ENCODE peak calls at places on chromosomes 7 and 10, in ten cellular contexts. N is tibial nerve; P is CD8-positive, alpha-beta T cell; K is tibial artery; U is foreskin keratinocyte; C is CD8-positive, alpha-beta memory T cell; T is body of pancreas; G is PC-9; E is RWPE1; Z is suprapubic skin. S is an unnamed sample.

GRCh38 chr7:51446785-51447184 is 130.2 kb upstream of the COBL start:
- DNase-seq in N (no peak), P (no peak), K (no peak), U (no peak), C (no peak), T (no peak), G (no peak), E (no peak), Z (no peak), S (no peak)

GRCh38 chr7:27235387-27236052 is 7.1 kb upstream of the EVX1 start:
- DNase-seq in N (no peak), P (no peak), K (no peak), U (no peak), C (no peak), T (peak), G (peak), E (peak), Z (no peak), S (no peak)

GRCh38 chr7:37052673-37053072 is 328.4 kb upstream of the AOAH start:
- DNase-seq in N (no peak), P (peak), K (no peak), U (no peak), C (no peak), T (peak), G (peak), E (peak), Z (no peak), S (peak)

GRCh38 chr10:68135922-68136718 is 26.8 kb downstream of the MYPN start:
- DNase-seq in N (no peak), P (no peak), K (no peak), U (peak), C (no peak), T (no peak), G (peak), E (peak), Z (no peak), S (peak)

GRCh38 chr10:112087953-112088352 is 95.6 kb downstream of the GPAM start:
- DNase-seq in N (no peak), P (no peak), K (no peak), U (no peak), C (no peak), T (no peak), G (no peak), E (no peak), Z (no peak), S (no peak)

GRCh38 chr10:78337016-78337415 is 303.4 kb downstream of the RPS24 start:
- DNase-seq in N (no peak), P (no peak), K (no peak), U (no peak), C (no peak), T (no peak), G (no peak), E (no peak), Z (no peak), S (no peak)

GRCh38 chr10:65275296-65275695 is 1650.5 kb upstream of the LRRTM3 start:
- DNase-seq in N (no peak), P (no peak), K (no peak), U (no peak), C (no peak), T (no peak), G (no peak), E (no peak), Z (no peak), S (no peak)

GRCh38 chr10:21069929-21070363 is 172.8 kb upstream of the NEBL start:
- DNase-seq in N (no peak), P (no peak), K (no peak), U (no peak), C (no peak), T (no peak), G (no peak), E (no peak), Z (no peak), S (no peak)

GRCh38 chr7:154998481-154998880 is 4.4 kb downstream of the PAXIP1 start:
- DNase-seq in N (no peak), P (no peak), K (no peak), U (no peak), C (no peak), T (no peak), G (no peak), E (no peak), Z (no peak), S (no peak)

GRCh38 chr7:7820939-7821338 is 102.5 kb upstream of the RPA3 start:
- DNase-seq in N (no peak), P (no peak), K (no peak), U (no peak), C (no peak), T (no peak), G (no peak), E (no peak), Z (no peak), S (no peak)

GRCh38 chr10:110609592-110609991 is 34.5 kb upstream of the RBM20 start:
- DNase-seq in N (no peak), P (no peak), K (no peak), U (no peak), C (no peak), T (no peak), G (no peak), E (no peak), Z (no peak), S (peak)

GRCh38 chr10:5493698-5494097 is 5.7 kb downstream of the CALML5 start:
- DNase-seq in N (no peak), P (no peak), K (no peak), U (no peak), C (no peak), T (no peak), G (peak), E (no peak), Z (peak), S (no peak)

GRCh38 chr7:98826400-98826799 is 43.4 kb downstream of the TMEM130 start:
- DNase-seq in N (no peak), P (no peak), K (no peak), U (no peak), C (no peak), T (no peak), G (no peak), E (no peak), Z (no peak), S (no peak)

GRCh38 chr10:129956285-129956649 is 7.8 kb downstream of the EBF3 start:
- DNase-seq in N (no peak), P (no peak), K (no peak), U (no peak), C (no peak), T (no peak), G (no peak), E (no peak), Z (no peak), S (no peak)

GRCh38 chr10:125013529-125013872 is 71.6 kb downstream of the ZRANB1 start:
- DNase-seq in N (no peak), P (no peak), K (no peak), U (no peak), C (no peak), T (no peak), G (no peak), E (no peak), Z (no peak), S (no peak)

GRCh38 chr10:62087341-62087740 is 181.3 kb downstream of the RTKN2 start:
- DNase-seq in N (no peak), P (no peak), K (no peak), U (no peak), C (no peak), T (no peak), G (no peak), E (no peak), Z (no peak), S (no peak)

GRCh38 chr7:113440173-113440572 is 321.8 kb upstream of the SMIM30 start:
- DNase-seq in N (no peak), P (no peak), K (no peak), U (no peak), C (no peak), T (no peak), G (no peak), E (no peak), Z (no peak), S (no peak)

GRCh38 chr7:150514748-150515222 is at the start of gene GIMAP7:
- DNase-seq in N (no peak), P (peak), K (peak), U (no peak), C (peak), T (no peak), G (no peak), E (no peak), Z (no peak), S (no peak)

GRCh38 chr7:39580150-39580874 is 14.1 kb downstream of the YAE1 start:
- DNase-seq in N (peak), P (peak), K (peak), U (peak), C (peak), T (peak), G (peak), E (peak), Z (no peak), S (peak)

GRCh38 chr7:121273467-121274167 is 55.2 kb upstream of the WNT16 start:
- DNase-seq in N (no peak), P (no peak), K (no peak), U (no peak), C (no peak), T (no peak), G (no peak), E (no peak), Z (no peak), S (no peak)

GRCh38 chr10:93745411-93746065 is 12.2 kb upstream of the LGI1 start:
- DNase-seq in N (no peak), P (no peak), K (peak), U (no peak), C (no peak), T (no peak), G (peak), E (no peak), Z (no peak), S (no peak)

GRCh38 chr10:100120550-100120949 is 38.9 kb upstream of the CPN1 start:
- DNase-seq in N (no peak), P (no peak), K (no peak), U (no peak), C (no peak), T (no peak), G (no peak), E (no peak), Z (no peak), S (no peak)

GRCh38 chr7:11552676-11553075 is 279.3 kb downstream of the THSD7A start:
- DNase-seq in N (no peak), P (no peak), K (no peak), U (no peak), C (no peak), T (no peak), G (no peak), E (no peak), Z (no peak), S (no peak)

GRCh38 chr7:76354981-76355730 is 3.6 kb downstream of the YWHAG start:
- DNase-seq in N (no peak), P (no peak), K (no peak), U (no peak), C (no peak), T (no peak), G (no peak), E (no peak), Z (no peak), S (no peak)

GRCh38 chr7:28408105-28408973 is 4.0 kb upstream of the CREB5 start:
- DNase-seq in N (no peak), P (no peak), K (no peak), U (no peak), C (no peak), T (peak), G (no peak), E (no peak), Z (peak), S (no peak)

GRCh38 chr7:98315318-98315993 is 34.0 kb downstream of the BRI3 start:
- DNase-seq in N (no peak), P (no peak), K (no peak), U (no peak), C (no peak), T (no peak), G (no peak), E (no peak), Z (no peak), S (no peak)

GRCh38 chr10:23514321-23514720 is 75.4 kb downstream of the OTUD1 start:
- DNase-seq in N (no peak), P (no peak), K (no peak), U (peak), C (no peak), T (no peak), G (peak), E (peak), Z (no peak), S (no peak)

GRCh38 chr7:88243345-88243909 is 23.6 kb upstream of the SRI start:
- DNase-seq in N (no peak), P (no peak), K (no peak), U (peak), C (no peak), T (peak), G (peak), E (peak), Z (no peak), S (no peak)

GRCh38 chr7:45161138-45161537 is 3.5 kb downstream of the RAMP3 start:
- DNase-seq in N (no peak), P (no peak), K (no peak), U (no peak), C (no peak), T (no peak), G (no peak), E (no peak), Z (no peak), S (no peak)

GRCh38 chr10:14665865-14666857 is 108.5 kb downstream of the FAM107B start:
- DNase-seq in N (no peak), P (no peak), K (no peak), U (no peak), C (no peak), T (no peak), G (no peak), E (no peak), Z (no peak), S (no peak)
- H3K27ac ChIP-seq in N (no peak), P (no peak), K (no peak), U (no peak), C (no peak), T (no peak), G (no peak), E (no peak), Z (no peak), S (no peak)

DNA sequence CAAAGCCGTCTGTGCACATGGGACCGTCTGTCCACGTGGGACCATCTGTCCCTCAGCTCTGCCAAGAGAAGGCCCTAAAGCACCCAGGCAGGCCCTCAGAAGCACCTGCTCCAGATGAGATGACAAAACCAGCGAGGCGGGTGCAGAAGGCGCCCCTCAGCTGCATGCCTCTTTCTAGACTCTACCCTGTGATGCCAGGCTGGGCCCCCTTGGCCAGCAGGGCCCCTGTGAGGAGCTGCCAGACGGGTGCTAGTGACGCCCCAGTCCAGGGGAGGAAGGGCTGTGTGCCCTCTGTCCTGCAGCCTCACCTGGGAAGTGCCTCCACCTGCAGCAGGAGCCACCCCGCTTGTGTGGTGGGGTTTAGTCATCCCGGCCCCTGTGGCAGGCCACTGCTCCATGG is 309.2 kb upstream of the SHH start:
- DNase-seq in N (no peak), P (no peak), K (no peak), U (no peak), C (no peak), T (no peak), G (no peak), E (no peak), Z (no peak), S (no peak)
- H3K27ac ChIP-seq in N (no peak), P (no peak), K (no peak), U (no peak), C (no peak), T (no peak), G (no peak), E (no peak), Z (no peak), S (no peak)

GRCh38 chr10:123331438-123331837 is 177.2 kb downstream of the BUB3 start:
- DNase-seq in N (no peak), P (no peak), K (no peak), U (no peak), C (no peak), T (no peak), G (no peak), E (no peak), Z (no peak), S (no peak)
- H3K27ac ChIP-seq in N (no peak), P (no peak), K (no peak), U (no peak), C (no peak), T (no peak), G (no peak), E (no peak), Z (no peak), S (no peak)

GRCh38 chr10:95835149-95835860 is 72.5 kb upstream of the CC2D2B start:
- DNase-seq in N (no peak), P (no peak), K (no peak), U (no peak), C (no peak), T (no peak), G (no peak), E (no peak), Z (no peak), S (no peak)
- H3K27ac ChIP-seq in N (no peak), P (no peak), K (no peak), U (no peak), C (no peak), T (no peak), G (no peak), E (no peak), Z (no peak), S (no peak)

GRCh38 chr10:121593676-121594075 is 4.6 kb downstream of the FGFR2 start:
- DNase-seq in N (no peak), P (no peak), K (no peak), U (no peak), C (no peak), T (no peak), G (no peak), E (no peak), Z (no peak), S (no peak)

GRCh38 chr10:121594076-121594475 is 4.2 kb downstream of the FGFR2 start:
- DNase-seq in N (no peak), P (no peak), K (no peak), U (no peak), C (no peak), T (no peak), G (no peak), E (no peak), Z (no peak), S (no peak)

GRCh38 chr10:121592155-121592890 is 5.9 kb downstream of the FGFR2 start:
- DNase-seq in N (no peak), P (no peak), K (no peak), U (no peak), C (no peak), T (no peak), G (no peak), E (no peak), Z (no peak), S (no peak)

GRCh38 chr10:121594623-121595320 is 3.5 kb downstream of the FGFR2 start:
- DNase-seq in N (no peak), P (no peak), K (no peak), U (no peak), C (no peak), T (no peak), G (no peak), E (no peak), Z (no peak), S (no peak)

GRCh38 chr10:121593267-121593666 is 5.0 kb downstream of the FGFR2 start:
- DNase-seq in N (no peak), P (no peak), K (no peak), U (no peak), C (no peak), T (no peak), G (no peak), E (no peak), Z (no peak), S (no peak)
- H3K27ac ChIP-seq in N (no peak), P (no peak), K (no peak), U (peak), C (no peak), T (peak), G (no peak), E (no peak), Z (peak), S (no peak)

GRCh38 chr10:35453855-35454532 is 117.7 kb downstream of the CCNY start:
- DNase-seq in N (no peak), P (no peak), K (peak), U (no peak), C (no peak), T (peak), G (no peak), E (peak), Z (no peak), S (no peak)
- H3K27ac ChIP-seq in N (peak), P (no peak), K (peak), U (no peak), C (no peak), T (peak), G (peak), E (peak), Z (peak), S (peak)

DNA sequence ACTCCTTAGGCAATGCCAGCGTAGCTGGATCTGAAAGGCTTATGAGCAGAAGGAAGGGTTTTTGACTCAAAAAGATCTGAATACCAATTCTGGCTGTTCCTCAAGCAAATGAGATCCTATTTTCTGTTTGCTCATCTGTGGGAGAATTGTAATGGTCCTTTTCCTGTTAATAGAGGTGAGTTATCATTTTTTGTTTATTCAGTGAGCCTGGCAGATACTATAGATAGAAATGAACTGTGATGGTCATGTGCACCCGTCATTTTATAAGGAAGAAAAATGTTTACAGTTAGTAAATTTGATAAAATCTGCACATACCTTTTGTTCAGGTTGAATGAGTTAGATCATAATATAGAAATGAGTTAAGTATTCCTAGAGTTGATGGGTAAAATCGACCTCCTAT is 97.7 kb downstream of the ACTR3B start:
- DNase-seq in N (no peak), P (no peak), K (no peak), U (no peak), C (no peak), T (no peak), G (no peak), E (no peak), Z (no peak), S (no peak)
- H3K27ac ChIP-seq in N (no peak), P (no peak), K (no peak), U (no peak), C (no peak), T (no peak), G (no peak), E (no peak), Z (no peak), S (no peak)

GRCh38 chr10:49286686-49287085 is 12.3 kb upstream of the C10orf71 start:
- DNase-seq in N (no peak), P (no peak), K (no peak), U (no peak), C (no peak), T (no peak), G (no peak), E (no peak), Z (peak), S (no peak)
- H3K27ac ChIP-seq in N (no peak), P (no peak), K (no peak), U (no peak), C (no peak), T (no peak), G (no peak), E (no peak), Z (no peak), S (no peak)

GRCh38 chr10:59096631-59097030 is 79.8 kb upstream of the PHYHIPL start:
- DNase-seq in N (no peak), P (no peak), K (no peak), U (no peak), C (no peak), T (no peak), G (no peak), E (no peak), Z (no peak), S (no peak)

GRCh38 chr10:59099536-59099935 is 76.9 kb upstream of the PHYHIPL start:
- DNase-seq in N (no peak), P (no peak), K (no peak), U (no peak), C (no peak), T (no peak), G (no peak), E (no peak), Z (no peak), S (no peak)

GRCh38 chr10:59098811-59099452 is 77.5 kb upstream of the PHYHIPL start:
- DNase-seq in N (no peak), P (no peak), K (no peak), U (no peak), C (no peak), T (no peak), G (no peak), E (no peak), Z (no peak), S (no peak)

GRCh38 chr10:59102394-59102793 is 74.0 kb upstream of the PHYHIPL start:
- DNase-seq in N (no peak), P (no peak), K (no peak), U (no peak), C (no peak), T (no peak), G (no peak), E (no peak), Z (no peak), S (no peak)

DNA sequence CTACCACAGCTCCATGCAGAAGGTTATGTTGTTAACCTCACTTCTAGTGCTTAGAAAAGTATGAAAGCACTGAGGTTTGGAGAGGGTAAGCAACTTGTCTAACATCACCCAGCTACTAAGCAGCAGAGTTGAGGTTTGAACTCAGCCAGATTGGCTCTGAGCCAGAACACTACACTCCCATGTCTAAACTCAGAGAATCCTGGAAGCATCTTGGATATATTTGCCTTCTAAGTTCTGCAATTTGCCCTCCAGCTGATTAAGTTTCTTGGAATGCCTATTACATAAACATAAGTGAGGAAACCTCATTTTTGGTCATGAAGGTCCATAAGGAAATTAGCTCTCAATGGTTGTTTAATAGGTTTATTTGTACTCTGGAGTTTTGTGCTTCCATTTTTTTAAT is 78.1 kb upstream of the PHYHIPL start:
- DNase-seq in N (no peak), P (no peak), K (peak), U (no peak), C (no peak), T (no peak), G (no peak), E (no peak), Z (no peak), S (no peak)
- H3K27ac ChIP-seq in N (no peak), P (no peak), K (no peak), U (no peak), C (no peak), T (no peak), G (no peak), E (no peak), Z (no peak), S (no peak)